ENCODE peak calls at places on chromosomes 12 and 14, in seven cellular contexts. One of them, this sample, is unnamed.

GRCh38 chr14:74492413-74493342 is at the start of gene NPC2:
- DNase-seq in fibroblast of pulmonary artery: no peak
- DNase-seq in cardiac muscle cell: peak; percentile 27
- DNase-seq in MCF 10A: peak; percentile 32
- DNase-seq in nephron progenitor cell: no peak
- DNase-seq in omental fat pad: peak; percentile 32
- DNase-seq in WERI-Rb-1: no peak
- DNase-seq in this sample: no peak

GRCh38 chr12:18723752-18724151 is 14.1 kb downstream of the PLCZ1 start:
- DNase-seq in fibroblast of pulmonary artery: peak; percentile 79
- DNase-seq in cardiac muscle cell: peak; percentile 66
- DNase-seq in MCF 10A: peak; percentile 93
- DNase-seq in nephron progenitor cell: no peak
- DNase-seq in omental fat pad: no peak
- DNase-seq in WERI-Rb-1: no peak
- DNase-seq in this sample: no peak

GRCh38 chr14:36604757-36605505 is 22.5 kb upstream of the NKX2-8 start:
- DNase-seq in fibroblast of pulmonary artery: peak; percentile 80
- DNase-seq in cardiac muscle cell: peak; percentile 75
- DNase-seq in MCF 10A: peak; percentile 90
- DNase-seq in nephron progenitor cell: peak; percentile 60
- DNase-seq in omental fat pad: no peak
- DNase-seq in WERI-Rb-1: peak; percentile 31
- DNase-seq in this sample: no peak

GRCh38 chr14:23056956-23057756 is at the start of gene CDH24:
- DNase-seq in fibroblast of pulmonary artery: peak; percentile 65
- DNase-seq in cardiac muscle cell: peak; percentile 79
- DNase-seq in MCF 10A: peak; percentile 72
- DNase-seq in nephron progenitor cell: peak; percentile 86
- DNase-seq in omental fat pad: no peak
- DNase-seq in WERI-Rb-1: peak; percentile 81
- DNase-seq in this sample: peak; percentile 70

GRCh38 chr12:30706476-30706875 is 10.8 kb upstream of the IPO8 start:
- DNase-seq in fibroblast of pulmonary artery: no peak
- DNase-seq in cardiac muscle cell: no peak
- DNase-seq in MCF 10A: no peak
- DNase-seq in nephron progenitor cell: no peak
- DNase-seq in omental fat pad: no peak
- DNase-seq in WERI-Rb-1: no peak
- DNase-seq in this sample: no peak

GRCh38 chr14:50045039-50045711 is 71.2 kb downstream of the VCPKMT start:
- DNase-seq in fibroblast of pulmonary artery: peak; percentile 82
- DNase-seq in cardiac muscle cell: peak; percentile 80
- DNase-seq in MCF 10A: peak; percentile 51
- DNase-seq in nephron progenitor cell: no peak
- DNase-seq in omental fat pad: peak; percentile 62
- DNase-seq in WERI-Rb-1: no peak
- DNase-seq in this sample: no peak

GRCh38 chr14:68961781-68962584 is 17.1 kb downstream of the ACTN1 start:
- DNase-seq in fibroblast of pulmonary artery: no peak
- DNase-seq in cardiac muscle cell: no peak
- DNase-seq in MCF 10A: peak; percentile 87
- DNase-seq in nephron progenitor cell: peak; percentile 68
- DNase-seq in omental fat pad: no peak
- DNase-seq in WERI-Rb-1: no peak
- DNase-seq in this sample: no peak

GRCh38 chr14:100862277-100862676 is 36.4 kb downstream of the MEG3 start:
- DNase-seq in fibroblast of pulmonary artery: no peak
- DNase-seq in cardiac muscle cell: no peak
- DNase-seq in MCF 10A: no peak
- DNase-seq in nephron progenitor cell: no peak
- DNase-seq in omental fat pad: no peak
- DNase-seq in WERI-Rb-1: no peak
- DNase-seq in this sample: no peak

GRCh38 chr12:29396774-29397173 is 15.8 kb upstream of the ERGIC2 start:
- DNase-seq in fibroblast of pulmonary artery: peak; percentile 51
- DNase-seq in cardiac muscle cell: peak; percentile 48
- DNase-seq in MCF 10A: no peak
- DNase-seq in nephron progenitor cell: no peak
- DNase-seq in omental fat pad: no peak
- DNase-seq in WERI-Rb-1: no peak
- DNase-seq in this sample: no peak

GRCh38 chr12:57229634-57230380 is at the start of gene SHMT2:
- DNase-seq in fibroblast of pulmonary artery: peak; percentile 97
- DNase-seq in cardiac muscle cell: peak; percentile 97
- DNase-seq in MCF 10A: peak; percentile 95
- DNase-seq in nephron progenitor cell: peak; percentile 96
- DNase-seq in omental fat pad: peak; percentile 55
- DNase-seq in WERI-Rb-1: peak; percentile 97
- DNase-seq in this sample: peak; percentile 98

GRCh38 chr12:21828111-21828775 is 53.7 kb upstream of the KCNJ8 start:
- DNase-seq in fibroblast of pulmonary artery: peak; percentile 6
- DNase-seq in cardiac muscle cell: no peak
- DNase-seq in MCF 10A: no peak
- DNase-seq in nephron progenitor cell: no peak
- DNase-seq in omental fat pad: no peak
- DNase-seq in WERI-Rb-1: no peak
- DNase-seq in this sample: no peak

GRCh38 chr14:62179367-62180018 is 417.3 kb downstream of the SNAPC1 start:
- DNase-seq in fibroblast of pulmonary artery: peak; percentile 94
- DNase-seq in cardiac muscle cell: peak; percentile 92
- DNase-seq in MCF 10A: peak; percentile 86
- DNase-seq in nephron progenitor cell: peak; percentile 55
- DNase-seq in omental fat pad: no peak
- DNase-seq in WERI-Rb-1: peak; percentile 63
- DNase-seq in this sample: no peak

GRCh38 chr14:63896278-63896720 is 43.5 kb downstream of the SYNE2 start:
- DNase-seq in fibroblast of pulmonary artery: peak; percentile 99
- DNase-seq in cardiac muscle cell: peak; percentile 99
- DNase-seq in MCF 10A: peak; percentile 96
- DNase-seq in nephron progenitor cell: no peak
- DNase-seq in omental fat pad: no peak
- DNase-seq in WERI-Rb-1: no peak
- DNase-seq in this sample: no peak

GRCh38 chr12:54945082-54945481 is 39.5 kb downstream of the TESPA1 start:
- DNase-seq in fibroblast of pulmonary artery: no peak
- DNase-seq in cardiac muscle cell: no peak
- DNase-seq in MCF 10A: peak; percentile 21
- DNase-seq in nephron progenitor cell: no peak
- DNase-seq in omental fat pad: no peak
- DNase-seq in WERI-Rb-1: no peak
- DNase-seq in this sample: no peak

GRCh38 chr12:25322918-25323773 is 72.4 kb upstream of the KRAS start:
- DNase-seq in fibroblast of pulmonary artery: peak; percentile 72
- DNase-seq in cardiac muscle cell: peak; percentile 69
- DNase-seq in MCF 10A: peak; percentile 79
- DNase-seq in nephron progenitor cell: no peak
- DNase-seq in omental fat pad: no peak
- DNase-seq in WERI-Rb-1: no peak
- DNase-seq in this sample: no peak

GRCh38 chr12:109134186-109134917 is 18.0 kb downstream of the ACACB start:
- DNase-seq in fibroblast of pulmonary artery: peak; percentile 59
- DNase-seq in cardiac muscle cell: peak; percentile 84
- DNase-seq in MCF 10A: peak; percentile 70
- DNase-seq in nephron progenitor cell: peak; percentile 32
- DNase-seq in omental fat pad: no peak
- DNase-seq in WERI-Rb-1: peak; percentile 54
- DNase-seq in this sample: no peak

GRCh38 chr14:65303902-65304222 is 108.7 kb upstream of the FUT8 start:
- DNase-seq in fibroblast of pulmonary artery: no peak
- DNase-seq in cardiac muscle cell: no peak
- DNase-seq in MCF 10A: no peak
- DNase-seq in nephron progenitor cell: no peak
- DNase-seq in omental fat pad: no peak
- DNase-seq in WERI-Rb-1: no peak
- DNase-seq in this sample: no peak

GRCh38 chr12:55996201-55996714 is 818 bp upstream of the SUOX start:
- DNase-seq in fibroblast of pulmonary artery: peak; percentile 79
- DNase-seq in cardiac muscle cell: peak; percentile 79
- DNase-seq in MCF 10A: peak; percentile 81
- DNase-seq in nephron progenitor cell: peak; percentile 61
- DNase-seq in omental fat pad: no peak
- DNase-seq in WERI-Rb-1: peak; percentile 57
- DNase-seq in this sample: no peak

GRCh38 chr12:111578971-111579340 is 20.2 kb downstream of the ATXN2 start:
- DNase-seq in fibroblast of pulmonary artery: no peak
- DNase-seq in cardiac muscle cell: no peak
- DNase-seq in MCF 10A: no peak
- DNase-seq in nephron progenitor cell: no peak
- DNase-seq in omental fat pad: no peak
- DNase-seq in WERI-Rb-1: no peak
- DNase-seq in this sample: no peak

GRCh38 chr12:49054524-49054923 is 6.1 kb downstream of the KMT2D start:
- DNase-seq in fibroblast of pulmonary artery: no peak
- DNase-seq in cardiac muscle cell: no peak
- DNase-seq in MCF 10A: no peak
- DNase-seq in nephron progenitor cell: no peak
- DNase-seq in omental fat pad: no peak
- DNase-seq in WERI-Rb-1: no peak
- DNase-seq in this sample: no peak

GRCh38 chr12:1533205-1533601 is 61.2 kb downstream of the FBXL14 start:
- DNase-seq in fibroblast of pulmonary artery: no peak
- DNase-seq in cardiac muscle cell: no peak
- DNase-seq in MCF 10A: no peak
- DNase-seq in nephron progenitor cell: no peak
- DNase-seq in omental fat pad: no peak
- DNase-seq in WERI-Rb-1: no peak
- DNase-seq in this sample: no peak

GRCh38 chr12:68899251-68899771 is 33.7 kb downstream of the CPM start:
- DNase-seq in fibroblast of pulmonary artery: peak; percentile 74
- DNase-seq in cardiac muscle cell: peak; percentile 92
- DNase-seq in MCF 10A: peak; percentile 84
- DNase-seq in nephron progenitor cell: no peak
- DNase-seq in omental fat pad: no peak
- DNase-seq in WERI-Rb-1: no peak
- DNase-seq in this sample: no peak

GRCh38 chr12:93594766-93595165 is 22.3 kb downstream of the SOCS2 start:
- DNase-seq in fibroblast of pulmonary artery: no peak
- DNase-seq in cardiac muscle cell: no peak
- DNase-seq in MCF 10A: no peak
- DNase-seq in nephron progenitor cell: no peak
- DNase-seq in omental fat pad: no peak
- DNase-seq in WERI-Rb-1: no peak
- DNase-seq in this sample: no peak

DNA sequence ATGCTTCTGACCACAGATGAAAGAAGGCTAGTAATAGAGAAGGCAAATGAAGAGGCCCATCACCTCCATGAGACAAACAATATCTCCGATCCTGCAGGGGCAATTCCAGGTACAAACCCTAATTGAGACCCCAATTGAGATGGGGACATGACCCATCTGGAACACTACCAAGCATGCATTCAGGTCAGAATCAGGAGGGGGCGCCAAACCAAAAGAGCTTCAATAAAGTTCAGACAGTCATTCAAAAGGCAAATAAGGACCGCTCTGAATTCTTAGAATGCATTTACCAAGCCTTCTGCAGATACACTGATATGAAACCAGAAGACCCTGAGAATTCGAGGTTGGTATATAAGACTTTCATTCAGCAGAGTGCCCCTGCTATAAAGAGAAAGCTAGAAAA is 10.2 kb upstream of the EDDM3B start:
- DNase-seq in fibroblast of pulmonary artery: no peak
- DNase-seq in cardiac muscle cell: no peak
- DNase-seq in MCF 10A: no peak
- DNase-seq in nephron progenitor cell: peak; percentile 9
- DNase-seq in omental fat pad: no peak
- DNase-seq in WERI-Rb-1: no peak
- DNase-seq in this sample: no peak
- TF ChIP-seq CTCF in fibroblast of pulmonary artery: peak; percentile 1
- TF ChIP-seq CTCF in cardiac muscle cell: no peak
- TF ChIP-seq CTCF in MCF 10A: no peak
- TF ChIP-seq CTCF in nephron progenitor cell: peak; percentile 25
- TF ChIP-seq CTCF in omental fat pad: no peak
- TF ChIP-seq CTCF in WERI-Rb-1: no peak
- TF ChIP-seq CTCF in this sample: no peak

DNA sequence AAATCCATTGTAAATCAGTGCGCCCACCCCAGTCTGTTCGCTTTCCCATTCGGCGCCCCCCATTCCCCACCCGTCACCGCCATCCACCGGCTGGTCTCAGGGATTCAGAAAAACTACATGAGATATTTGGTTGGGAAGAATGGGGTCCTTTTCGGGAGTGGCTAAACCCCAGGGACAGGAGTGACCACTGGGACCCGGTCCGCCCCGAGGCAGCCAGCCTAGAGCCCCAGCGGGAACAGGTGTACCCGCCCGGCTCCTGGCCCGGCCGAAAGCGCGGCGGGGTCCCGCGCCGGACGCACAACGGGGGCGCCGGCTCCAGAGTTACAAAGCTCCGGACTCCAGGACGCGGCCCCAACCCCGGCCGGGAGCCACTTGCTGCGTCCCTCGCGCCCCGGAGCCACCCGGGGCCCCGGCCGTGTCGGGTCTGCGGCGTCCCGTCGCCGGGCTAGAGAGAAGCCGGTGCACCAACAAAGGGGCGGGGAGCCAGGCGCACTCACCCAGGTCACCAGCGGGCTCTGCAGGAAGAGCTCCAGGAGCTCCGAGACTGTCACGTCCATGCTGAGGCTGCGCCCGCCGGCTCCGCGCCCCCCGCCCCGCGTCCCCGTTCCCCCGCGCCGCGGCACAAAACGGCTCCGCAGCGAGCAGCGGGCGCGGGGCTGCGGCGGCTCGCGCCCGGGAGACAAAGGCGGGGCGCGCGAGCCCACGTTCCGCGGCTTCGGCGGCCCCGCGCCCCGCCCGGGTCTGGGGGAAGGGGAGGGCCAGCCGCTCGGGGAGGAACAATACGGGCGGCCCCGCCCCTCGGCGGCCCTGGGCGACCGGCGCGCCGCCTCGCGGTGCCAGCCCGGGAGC is at the start of gene CCDC88C:
- DNase-seq in fibroblast of pulmonary artery: no peak
- DNase-seq in cardiac muscle cell: no peak
- DNase-seq in MCF 10A: peak; percentile 77
- DNase-seq in nephron progenitor cell: peak; percentile 79
- DNase-seq in omental fat pad: no peak
- DNase-seq in WERI-Rb-1: peak; percentile 72
- DNase-seq in this sample: no peak
- TF ChIP-seq CTCF in fibroblast of pulmonary artery: no peak
- TF ChIP-seq CTCF in cardiac muscle cell: no peak
- TF ChIP-seq CTCF in MCF 10A: no peak
- TF ChIP-seq CTCF in nephron progenitor cell: no peak
- TF ChIP-seq CTCF in omental fat pad: no peak
- TF ChIP-seq CTCF in WERI-Rb-1: no peak
- TF ChIP-seq CTCF in this sample: peak; percentile 4

GRCh38 chr12:75437564-75437963 is 43.0 kb upstream of the GLIPR1 start:
- DNase-seq in fibroblast of pulmonary artery: peak; percentile 73
- DNase-seq in cardiac muscle cell: peak; percentile 75
- DNase-seq in MCF 10A: peak; percentile 19
- DNase-seq in nephron progenitor cell: no peak
- DNase-seq in omental fat pad: no peak
- DNase-seq in WERI-Rb-1: no peak
- DNase-seq in this sample: no peak
- TF ChIP-seq CTCF in fibroblast of pulmonary artery: peak; percentile 66
- TF ChIP-seq CTCF in cardiac muscle cell: peak; percentile 63
- TF ChIP-seq CTCF in MCF 10A: peak; percentile 14
- TF ChIP-seq CTCF in nephron progenitor cell: no peak
- TF ChIP-seq CTCF in omental fat pad: no peak
- TF ChIP-seq CTCF in WERI-Rb-1: peak; percentile 17
- TF ChIP-seq CTCF in this sample: no peak

DNA sequence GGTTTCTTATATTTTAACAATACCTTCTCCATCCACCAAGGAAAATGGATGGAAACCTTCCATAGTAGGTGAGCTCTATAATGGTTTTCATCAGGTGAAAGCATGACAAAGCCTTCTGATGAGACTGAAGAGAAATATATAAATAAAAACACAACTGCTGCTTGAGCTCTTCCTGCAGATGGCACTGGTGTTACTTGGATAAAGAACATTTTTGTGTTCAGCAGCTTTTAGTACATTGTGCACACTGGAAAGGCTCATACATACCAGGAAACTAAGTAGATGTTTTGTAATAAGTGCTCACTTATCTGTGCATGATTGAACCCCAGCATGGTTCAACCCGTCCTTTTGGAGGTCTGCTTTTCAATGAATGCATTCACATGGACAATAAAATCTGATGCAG is 357.3 kb upstream of the MIS18BP1 start:
- DNase-seq in fibroblast of pulmonary artery: peak; percentile 0
- DNase-seq in cardiac muscle cell: no peak
- DNase-seq in MCF 10A: peak; percentile 35
- DNase-seq in nephron progenitor cell: no peak
- DNase-seq in omental fat pad: no peak
- DNase-seq in WERI-Rb-1: peak; percentile 12
- DNase-seq in this sample: no peak
- TF ChIP-seq CTCF in fibroblast of pulmonary artery: no peak
- TF ChIP-seq CTCF in cardiac muscle cell: no peak
- TF ChIP-seq CTCF in MCF 10A: peak; percentile 38
- TF ChIP-seq CTCF in nephron progenitor cell: peak; percentile 39
- TF ChIP-seq CTCF in omental fat pad: no peak
- TF ChIP-seq CTCF in WERI-Rb-1: peak; percentile 47
- TF ChIP-seq CTCF in this sample: peak; percentile 28